ENCODE peak calls at places on chromosomes 1 and 21, in five cellular contexts. P is stomach, S is GM23338, Q is vagina, E is K562. G is an unnamed sample.

GRCh38 chr1:229848762-229849677 is 218.0 kb upstream of the GALNT2 start:
- DNase-seq in P (no peak), S (peak), Q (no peak), E (peak), G (no peak)

GRCh38 chr1:201460783-201461182 is 8.2 kb downstream of the PHLDA3 start:
- DNase-seq in P (no peak), S (no peak), Q (no peak), E (no peak), G (no peak)

GRCh38 chr1:154434346-154435075 is 29.4 kb downstream of the IL6R start:
- DNase-seq in P (peak), S (no peak), Q (no peak), E (peak), G (no peak)

GRCh38 chr1:202689493-202690342 is 20.5 kb downstream of the SYT2 start:
- DNase-seq in P (no peak), S (no peak), Q (no peak), E (no peak), G (no peak)

GRCh38 chr21:45643021-45643980 is at the start of gene PCBP3:
- DNase-seq in P (peak), S (peak), Q (peak), E (peak), G (peak)

GRCh38 chr1:90850181-90850924 is 133.3 kb upstream of the BARHL2 start:
- DNase-seq in P (no peak), S (peak), Q (no peak), E (peak), G (peak)

GRCh38 chr1:97254731-97255463 is 533.3 kb downstream of the PTBP2 start:
- DNase-seq in P (no peak), S (no peak), Q (no peak), E (no peak), G (no peak)

GRCh38 chr1:56505792-56506191 is 73.6 kb downstream of the PLPP3 start:
- DNase-seq in P (no peak), S (no peak), Q (no peak), E (no peak), G (no peak)

GRCh38 chr1:26582836-26583460 is 53.4 kb downstream of the RPS6KA1 start:
- DNase-seq in P (no peak), S (no peak), Q (no peak), E (no peak), G (peak)

GRCh38 chr21:43304621-43305335 is 122.2 kb downstream of the SIK1 start:
- DNase-seq in P (no peak), S (no peak), Q (no peak), E (no peak), G (no peak)

GRCh38 chr21:44466996-44467858 is 11.9 kb downstream of the LRRC3 start:
- DNase-seq in P (no peak), S (no peak), Q (no peak), E (no peak), G (peak)

GRCh38 chr1:152623203-152623844 is 421 bp upstream of the LCE3A start:
- DNase-seq in P (no peak), S (peak), Q (no peak), E (peak), G (peak)

GRCh38 chr1:202013601-202014000 is 3.2 kb downstream of the ELF3 start:
- DNase-seq in P (peak), S (no peak), Q (no peak), E (no peak), G (no peak)

GRCh38 chr1:207910678-207911354 is at the start of gene CD34:
- DNase-seq in P (no peak), S (peak), Q (no peak), E (no peak), G (peak)

GRCh38 chr1:221880182-221880581 is 138.3 kb upstream of the DUSP10 start:
- DNase-seq in P (no peak), S (no peak), Q (no peak), E (no peak), G (no peak)

GRCh38 chr21:42509239-42509638 is 4.4 kb upstream of the SLC37A1 start:
- DNase-seq in P (no peak), S (no peak), Q (peak), E (no peak), G (no peak)

GRCh38 chr21:21383126-21383525 is 384.9 kb downstream of the NCAM2 start:
- DNase-seq in P (no peak), S (no peak), Q (no peak), E (no peak), G (no peak)

GRCh38 chr1:177914603-177915002 is 55.3 kb downstream of the SEC16B start:
- DNase-seq in P (no peak), S (no peak), Q (no peak), E (no peak), G (no peak)

GRCh38 chr1:155093938-155094621 is 15.4 kb downstream of the EFNA3 start:
- DNase-seq in P (no peak), S (peak), Q (no peak), E (peak), G (no peak)

GRCh38 chr1:2314803-2315710 is 76.3 kb downstream of the MORN1 start:
- DNase-seq in P (peak), S (peak), Q (no peak), E (peak), G (peak)

GRCh38 chr1:41588334-41588875 is 103.9 kb upstream of the EDN2 start:
- DNase-seq in P (peak), S (no peak), Q (peak), E (no peak), G (no peak)

GRCh38 chr1:197633447-197634039 is 141.7 kb downstream of the DENND1B start:
- DNase-seq in P (no peak), S (peak), Q (no peak), E (no peak), G (no peak)

GRCh38 chr1:177780096-177780700 is 189.7 kb downstream of the SEC16B start:
- DNase-seq in P (no peak), S (peak), Q (no peak), E (no peak), G (no peak)

GRCh38 chr21:43308101-43308500 is 118.8 kb downstream of the SIK1 start:
- DNase-seq in P (no peak), S (no peak), Q (no peak), E (no peak), G (no peak)

GRCh38 chr1:215568287-215568692 is 1.2 kb downstream of the KCTD3 start:
- DNase-seq in P (no peak), S (no peak), Q (no peak), E (peak), G (no peak)

GRCh38 chr1:109213345-109213823 is 334 bp upstream of the SARS1 start:
- DNase-seq in P (no peak), S (no peak), Q (no peak), E (no peak), G (no peak)
- TF ChIP-seq POLR2AphosphoS5 in P (no peak), S (no peak), Q (no peak), E (no peak), G (no peak)

GRCh38 chr1:10975567-10976326 is 36.7 kb upstream of the TARDBP start:
- DNase-seq in P (peak), S (no peak), Q (no peak), E (no peak), G (no peak)

GRCh38 chr1:10979483-10979920 is 33.0 kb upstream of the TARDBP start:
- DNase-seq in P (no peak), S (no peak), Q (no peak), E (no peak), G (no peak)

GRCh38 chr1:10980841-10981727 is 31.4 kb upstream of the TARDBP start:
- DNase-seq in P (no peak), S (no peak), Q (no peak), E (no peak), G (no peak)

GRCh38 chr1:10978719-10979118 is 33.7 kb upstream of the TARDBP start:
- DNase-seq in P (no peak), S (no peak), Q (no peak), E (no peak), G (no peak)

DNA sequence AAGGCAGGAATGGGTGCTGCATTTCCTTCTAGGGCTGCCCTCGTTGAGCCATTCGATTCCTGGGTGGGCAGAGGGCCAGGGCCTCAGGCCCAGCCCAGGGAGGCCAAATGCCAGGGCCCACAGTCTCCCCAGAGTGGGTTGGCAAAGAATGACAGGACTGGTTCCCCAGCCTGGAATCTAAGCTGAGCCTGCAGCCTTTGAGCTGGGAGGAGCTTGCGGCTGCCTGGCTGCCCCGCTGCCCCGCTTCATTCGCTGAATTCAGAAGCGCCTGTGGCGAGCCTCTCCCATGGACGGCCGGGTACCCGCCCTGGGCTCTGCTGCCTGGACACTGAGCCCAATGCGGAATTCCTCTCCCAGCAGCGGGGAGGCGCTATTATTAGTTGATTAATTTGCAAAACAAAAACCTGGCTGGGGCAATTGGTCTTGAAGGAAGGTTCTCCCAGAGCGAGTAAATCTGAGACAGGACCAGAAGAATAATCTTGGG is 32.3 kb upstream of the TARDBP start:
- DNase-seq in P (peak), S (peak), Q (no peak), E (no peak), G (peak)
- H3K4me3 ChIP-seq in P (peak), S (peak), Q (peak), E (no peak), G (peak)

GRCh38 chr1:9384751-9385245 is 92.1 kb downstream of the SPSB1 start:
- DNase-seq in P (no peak), S (no peak), Q (no peak), E (peak), G (no peak)
- TF ChIP-seq POLR2AphosphoS5 in P (no peak), S (no peak), Q (no peak), E (no peak), G (no peak)

GRCh38 chr1:51234721-51235425 is 1.2 kb upstream of the RNF11 start:
- DNase-seq in P (peak), S (no peak), Q (no peak), E (peak), G (peak)
- H3K4me3 ChIP-seq in P (peak), S (peak), Q (no peak), E (peak), G (no peak)

DNA sequence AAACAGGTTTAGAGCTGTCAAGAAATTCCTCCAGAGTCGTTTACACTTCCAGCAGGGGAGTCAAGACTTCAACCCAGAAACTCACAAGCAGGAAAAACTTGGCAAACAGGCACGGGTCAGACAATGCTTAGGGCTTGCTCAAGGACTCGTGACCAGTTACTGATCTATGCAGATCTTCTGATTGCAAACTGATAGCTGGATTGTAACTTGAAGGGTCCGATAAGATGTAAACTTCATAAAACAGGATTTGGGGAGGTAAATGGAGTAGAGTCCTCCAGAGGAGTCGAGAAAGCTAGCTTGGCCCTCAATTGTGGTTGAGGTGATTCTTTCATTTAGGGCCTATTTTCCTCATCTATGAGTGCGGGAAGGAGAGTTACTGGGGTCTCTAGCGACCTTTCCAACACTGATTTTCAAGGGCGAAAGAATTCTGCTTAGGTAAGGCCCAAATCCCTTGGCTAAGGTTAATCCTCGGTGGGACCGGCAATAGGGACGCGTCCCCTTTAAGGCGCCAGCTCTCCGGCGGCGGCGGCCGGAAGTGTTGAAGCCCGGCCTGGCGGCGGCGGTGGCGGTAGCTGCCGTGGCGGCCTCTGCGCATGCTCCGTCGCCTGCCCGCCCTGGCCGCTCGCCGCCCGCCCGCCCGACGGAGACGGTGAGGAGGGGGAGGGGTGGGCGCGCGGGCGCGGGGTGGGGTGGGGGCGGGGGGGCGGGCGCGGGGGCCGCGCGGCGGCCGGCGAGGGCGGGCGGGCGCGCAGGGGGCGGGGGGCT is at the start of gene GMEB1:
- DNase-seq in P (peak), S (peak), Q (no peak), E (peak), G (peak)
- TF ChIP-seq POLR2AphosphoS5 in P (peak), S (no peak), Q (no peak), E (no peak), G (no peak)

DNA sequence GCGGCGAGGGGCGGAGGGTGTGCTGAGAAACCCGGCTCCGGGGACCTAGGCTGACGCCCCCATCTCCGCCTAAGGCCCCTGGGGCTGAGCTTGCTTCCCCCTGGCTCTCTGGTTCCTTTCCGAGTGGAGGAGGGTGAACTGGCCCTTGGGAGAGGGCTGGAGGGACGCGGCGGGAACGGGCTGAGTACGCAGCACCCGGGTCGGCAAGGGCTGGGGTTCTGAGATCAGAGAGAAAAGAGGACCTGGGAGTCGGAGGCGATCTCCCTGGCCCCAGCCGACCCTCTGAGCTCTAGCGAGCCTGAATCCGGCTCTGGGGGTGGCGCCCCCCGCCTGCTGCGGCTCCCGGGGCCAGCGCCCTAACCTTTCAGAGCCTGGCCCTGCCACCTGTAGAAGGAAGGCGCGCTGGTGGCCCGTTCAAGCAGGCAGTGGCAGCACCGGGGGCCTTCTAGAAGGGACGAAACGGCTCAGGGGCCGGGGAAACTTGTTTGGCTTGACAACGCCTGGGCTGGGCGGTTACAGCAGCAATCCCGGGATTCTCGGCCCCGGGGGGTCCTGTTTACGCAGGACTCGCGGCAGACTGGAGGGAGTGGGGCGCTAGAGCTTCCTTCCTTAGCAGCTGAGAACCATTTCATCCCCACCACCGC is 270.9 kb downstream of the FOXD2 start:
- DNase-seq in P (no peak), S (peak), Q (no peak), E (no peak), G (peak)
- H3K4me3 ChIP-seq in P (peak), S (peak), Q (peak), E (no peak), G (peak)

GRCh38 chr1:235942625-235942934 is 75.9 kb upstream of the LYST start:
- DNase-seq in P (no peak), S (no peak), Q (no peak), E (no peak), G (no peak)

GRCh38 chr1:235938714-235939487 is 72.2 kb upstream of the LYST start:
- DNase-seq in P (no peak), S (no peak), Q (no peak), E (no peak), G (no peak)

GRCh38 chr1:235939488-235939775 is 72.7 kb upstream of the LYST start:
- DNase-seq in P (no peak), S (no peak), Q (no peak), E (no peak), G (no peak)

GRCh38 chr1:235941852-235942624 is 75.3 kb upstream of the LYST start:
- DNase-seq in P (no peak), S (no peak), Q (no peak), E (no peak), G (no peak)

GRCh38 chr1:235940282-235940681 is 73.6 kb upstream of the LYST start:
- DNase-seq in P (no peak), S (no peak), Q (no peak), E (no peak), G (peak)
- TF ChIP-seq POLR2AphosphoS5 in P (no peak), S (no peak), Q (no peak), E (no peak), G (peak)

DNA sequence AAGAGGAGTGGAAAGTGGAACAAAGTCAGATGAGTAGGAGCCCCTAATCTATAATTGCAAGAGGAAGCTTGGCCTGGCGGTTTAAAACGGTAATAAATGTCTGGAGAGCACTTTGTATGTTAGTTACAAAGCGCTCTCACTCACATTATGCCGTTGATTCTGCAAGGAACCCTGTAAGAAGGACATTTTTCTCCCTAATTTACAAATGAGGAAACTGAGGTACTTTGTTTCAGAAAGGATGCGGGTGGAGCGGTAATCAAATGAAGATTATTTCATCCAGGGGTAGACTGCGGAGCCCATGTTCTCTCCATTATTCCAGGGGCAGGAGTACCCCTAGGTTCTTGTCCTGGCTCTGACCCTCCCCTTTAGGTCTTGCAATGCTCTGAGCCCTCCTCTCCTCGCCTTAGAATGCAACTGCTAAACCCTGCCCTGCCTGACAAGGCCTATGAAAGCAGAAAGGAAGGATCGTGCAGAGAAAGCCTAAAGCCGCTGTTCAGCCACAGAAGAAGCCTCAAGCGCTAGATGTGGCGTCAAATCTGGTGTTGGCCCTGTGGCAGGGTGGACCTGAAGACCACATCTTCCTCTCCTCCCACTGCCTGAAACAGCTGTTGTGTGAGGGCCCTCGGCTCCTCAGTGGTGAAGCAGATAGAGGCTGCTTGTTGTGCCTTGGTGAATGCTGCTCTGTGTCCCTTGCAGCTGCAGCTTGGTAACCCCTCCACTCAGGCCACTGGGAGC is 588 bp upstream of the PACC1 start:
- DNase-seq in P (no peak), S (peak), Q (no peak), E (peak), G (no peak)
- H3K4me3 ChIP-seq in P (peak), S (peak), Q (peak), E (no peak), G (peak)

G was measured in upper lobe of left lung.